ENCODE peak calls at places on chromosomes 11 and 22, in eight cellular contexts. C, M, Y, U, B, I, V and P are unnamed samples. For H3K4me1, the result is how much of the 10 kb centered on the place peaks cover.

GRCh38 chr11:48095779-48096470 is 115.6 kb downstream of the PTPRJ start:
- DNase-seq in Y (no peak), M (no peak), V (no peak), U (no peak), C (peak), B (no peak), I (no peak), P (no peak)

GRCh38 chr11:70590356-70590991 is 192.1 kb downstream of the CTTN start:
- DNase-seq in I (no peak), V (no peak), U (no peak), B (no peak), Y (no peak), M (no peak), C (no peak), P (no peak)

GRCh38 chr11:33536178-33536577 is 164.4 kb downstream of the C11orf91 start:
- DNase-seq in U (no peak), B (no peak), V (no peak), I (no peak), C (no peak), Y (no peak), M (no peak), P (no peak)

GRCh38 chr11:92505689-92506088 is 281.1 kb downstream of the FAT3 start:
- DNase-seq in I (no peak), U (no peak), M (no peak), Y (no peak), C (no peak), V (no peak), B (no peak), P (no peak)

GRCh38 chr11:115739878-115740277 is 235.7 kb upstream of the CADM1 start:
- DNase-seq in I (no peak), M (no peak), Y (no peak), C (no peak), B (no peak), U (no peak), V (no peak), P (no peak)

GRCh38 chr11:109371444-109372176 is 50.4 kb upstream of the C11orf87 start:
- DNase-seq in C (no peak), U (no peak), I (no peak), Y (no peak), M (no peak), B (no peak), V (no peak), P (no peak)

GRCh38 chr11:68889948-68890446 is 13.6 kb downstream of the MRPL21 start:
- DNase-seq in V (peak), M (no peak), C (peak), Y (no peak), I (no peak), U (peak), B (no peak), P (peak)

GRCh38 chr11:126484266-126484665 is 128.8 kb downstream of the ST3GAL4 start:
- DNase-seq in I (no peak), M (no peak), C (no peak), V (no peak), B (no peak), Y (no peak), U (no peak), P (no peak)

GRCh38 chr11:62472063-62472884 is 53.4 kb downstream of the SCGB1A1 start:
- DNase-seq in I (no peak), B (no peak), U (peak), V (peak), Y (no peak), M (no peak), C (peak), P (peak)

GRCh38 chr11:111135101-111135500 is 110.4 kb upstream of the POU2AF2 start:
- DNase-seq in C (no peak), Y (no peak), V (no peak), I (no peak), U (no peak), M (no peak), B (no peak), P (no peak)

GRCh38 chr11:18650859-18651557 is 16.9 kb upstream of the SPTY2D1 start:
- DNase-seq in I (no peak), U (no peak), B (peak), V (peak), M (peak), Y (no peak), C (no peak), P (peak)
- H3K4me3 ChIP-seq in I (no peak), U (no peak), B (no peak), V (no peak), M (no peak), Y (no peak), C (no peak), P (no peak)

GRCh38 chr11:66064571-66064970 is 5.5 kb upstream of the PACS1 start:
- DNase-seq in Y (no peak), U (no peak), V (no peak), B (no peak), I (no peak), M (no peak), C (no peak), P (no peak)
- H3K4me1 ChIP-seq in Y (under half), U (under half), V (under half), B (under half), I (under half), M (under half), C (under half), P (under half)

GRCh38 chr11:3044915-3045314 is 12.3 kb downstream of the CARS1 start:
- DNase-seq in M (no peak), V (no peak), C (no peak), B (no peak), I (no peak), Y (peak), U (no peak), P (no peak)

GRCh38 chr11:3041699-3042098 is 15.5 kb downstream of the CARS1 start:
- DNase-seq in I (peak), V (no peak), C (no peak), B (no peak), M (no peak), Y (peak), U (no peak), P (no peak)

GRCh38 chr11:3042496-3043314 is 14.5 kb downstream of the CARS1 start:
- DNase-seq in B (no peak), U (peak), M (no peak), V (no peak), C (no peak), I (no peak), Y (peak), P (no peak)

GRCh38 chr11:3044004-3044403 is 13.2 kb downstream of the CARS1 start:
- DNase-seq in I (no peak), C (peak), V (no peak), U (no peak), Y (peak), B (no peak), M (no peak), P (no peak)

DNA sequence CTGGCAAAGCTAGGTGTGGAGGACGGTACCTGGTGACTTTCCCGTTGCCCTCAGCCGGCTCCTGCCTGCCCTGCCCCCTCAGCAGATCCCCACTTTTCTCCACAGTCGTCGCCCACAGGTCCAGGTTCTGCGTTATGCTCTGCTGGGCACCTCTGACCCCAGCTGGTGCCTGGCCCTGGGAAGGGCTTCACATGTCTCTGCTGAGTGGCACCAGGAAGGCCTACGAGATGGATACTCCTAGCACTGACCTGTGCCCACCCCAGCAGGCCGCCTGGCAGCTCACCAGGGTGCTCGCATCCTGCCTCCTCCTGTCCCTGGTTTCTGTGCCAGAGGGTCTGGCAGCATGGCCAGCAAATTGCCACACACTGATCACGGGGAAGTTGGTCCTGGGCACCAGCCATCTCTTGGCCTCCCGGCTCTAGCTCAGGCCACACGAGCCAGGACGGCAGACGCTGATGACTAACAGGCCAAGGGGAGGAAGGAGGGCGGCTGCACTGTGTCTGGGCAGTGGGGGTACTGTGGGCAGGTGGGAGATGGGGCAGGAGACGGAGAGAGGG is 13.8 kb downstream of the CARS1 start:
- DNase-seq in Y (peak), B (peak), I (peak), U (peak), V (no peak), M (no peak), C (peak), P (peak)
- H3K4me3 ChIP-seq in Y (no peak), B (no peak), I (no peak), U (no peak), V (no peak), M (no peak), C (no peak), P (no peak)

GRCh38 chr22:21856868-21857267 is 10.6 kb downstream of the MAPK1 start:
- DNase-seq in B (no peak), C (no peak), V (no peak), M (no peak), Y (no peak), I (no peak), U (no peak), P (no peak)

GRCh38 chr22:21856197-21856596 is 11.2 kb downstream of the MAPK1 start:
- DNase-seq in M (no peak), U (no peak), C (no peak), B (no peak), I (no peak), V (peak), Y (no peak), P (no peak)

GRCh38 chr22:21858025-21858764 is 9.2 kb downstream of the MAPK1 start:
- DNase-seq in M (no peak), C (no peak), B (no peak), V (no peak), Y (no peak), I (no peak), U (no peak), P (no peak)

GRCh38 chr22:21857501-21857914 is 9.9 kb downstream of the MAPK1 start:
- DNase-seq in M (no peak), U (no peak), I (no peak), C (no peak), Y (no peak), B (no peak), V (no peak), P (no peak)

GRCh38 chr22:21855715-21856114 is 11.7 kb downstream of the MAPK1 start:
- DNase-seq in Y (no peak), I (no peak), V (peak), M (no peak), C (no peak), U (no peak), B (no peak), P (no peak)
- H3K4me1 ChIP-seq in Y (half or more), I (under half), V (under half), M (under half), C (under half), U (under half), B (half or more), P (under half)

DNA sequence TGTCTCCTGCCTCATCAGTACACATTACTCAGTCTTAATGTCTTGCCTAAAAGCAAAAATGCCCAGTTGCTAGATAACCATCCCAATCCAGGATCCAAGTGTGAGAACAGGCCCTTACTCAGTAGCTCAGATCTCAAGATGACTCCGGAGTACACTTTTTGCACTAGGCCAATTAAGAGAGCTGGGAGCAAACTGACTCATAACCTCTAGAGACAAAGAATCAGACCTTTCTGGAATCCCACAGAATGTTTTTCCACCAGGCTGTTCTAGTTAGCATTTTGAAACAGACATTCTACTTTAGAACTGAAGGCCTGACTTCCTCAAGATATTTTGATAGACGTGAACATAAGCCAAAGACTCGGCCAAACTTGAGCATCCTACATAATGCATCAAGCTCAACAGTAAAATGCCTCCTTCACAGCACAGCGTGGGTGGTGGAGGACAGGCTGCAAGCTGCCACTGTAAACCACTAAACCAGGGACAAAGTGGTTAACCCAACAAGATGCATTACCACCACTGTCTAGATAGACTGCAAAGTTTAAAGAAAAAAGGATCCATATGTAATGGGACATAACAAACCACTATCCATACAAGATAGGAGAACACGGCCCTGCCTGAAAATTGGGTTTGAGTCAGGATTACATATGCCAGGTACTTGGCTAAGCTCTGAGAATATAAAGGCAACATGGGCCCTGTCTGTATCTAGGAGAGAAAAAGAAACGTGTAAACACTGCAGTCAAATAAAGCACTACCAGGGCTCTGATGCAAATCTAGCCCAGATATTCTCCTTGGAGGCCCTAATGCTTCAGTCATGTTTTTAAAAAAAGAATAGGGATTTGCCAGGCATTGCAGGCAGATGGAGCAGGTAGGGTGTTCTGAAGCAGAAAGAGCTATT is 48.3 kb downstream of the MYH9 start:
- DNase-seq in Y (no peak), V (no peak), C (no peak), U (no peak), B (no peak), M (no peak), I (no peak), P (no peak)
- H3K4me3 ChIP-seq in Y (no peak), V (no peak), C (no peak), U (no peak), B (no peak), M (no peak), I (no peak), P (no peak)

GRCh38 chr11:1828542-1828941 is 6.2 kb upstream of the SYT8 start:
- DNase-seq in B (no peak), M (no peak), U (no peak), Y (no peak), C (no peak), I (no peak), V (no peak), P (no peak)
- H3K4me1 ChIP-seq in B (half or more), M (under half), U (under half), Y (under half), C (under half), I (under half), V (under half), P (under half)